ENCODE peak calls at places on chromosomes 12 and 14, in four cellular contexts. M, C, R and S are unnamed samples.

GRCh38 chr12:6065872-6066217 is 58.6 kb downstream of the VWF start:
- DNase-seq in M (no peak), R (no peak), C (no peak), S (no peak)

GRCh38 chr14:54572316-54572715 is 5.4 kb downstream of the SAMD4A start:
- DNase-seq in M (no peak), R (peak; percentile 60), C (no peak), S (peak; percentile 54)

GRCh38 chr14:33716921-33717320 is 234.0 kb downstream of the EGLN3 start:
- DNase-seq in C (no peak), M (no peak), R (no peak), S (no peak)

GRCh38 chr14:98758440-98758839 is 513.6 kb downstream of the BCL11B start:
- DNase-seq in C (no peak), M (no peak), R (no peak), S (no peak)

GRCh38 chr12:54749191-54749818 is 101.1 kb upstream of the DCD start:
- DNase-seq in M (peak; percentile 47), R (peak; percentile 43), C (peak; percentile 51), S (peak; percentile 15)

GRCh38 chr12:77947326-77947725 is 116.6 kb downstream of the NAV3 start:
- DNase-seq in R (peak; percentile 56), M (peak; percentile 83), C (no peak), S (peak; percentile 50)

GRCh38 chr14:96627811-96628775 is 125.9 kb downstream of the PAPOLA start:
- DNase-seq in R (no peak), M (no peak), C (no peak), S (no peak)

GRCh38 chr14:72909163-72909562 is 15.3 kb upstream of the DPF3 start:
- DNase-seq in C (no peak), M (no peak), R (no peak), S (no peak)

GRCh38 chr14:82029038-82029437 is 495.4 kb upstream of the SEL1L start:
- DNase-seq in M (no peak), C (no peak), R (no peak), S (no peak)

GRCh38 chr14:33702293-33702692 is 248.6 kb downstream of the EGLN3 start:
- DNase-seq in M (no peak), C (no peak), R (no peak), S (no peak)

GRCh38 chr12:40446385-40446784 is 221.6 kb downstream of the LRRK2 start:
- DNase-seq in C (no peak), R (peak; percentile 1), M (peak; percentile 2), S (no peak)

GRCh38 chr12:57929092-57929830 is 12.1 kb upstream of the ATP23 start:
- DNase-seq in M (no peak), R (no peak), C (no peak), S (no peak)

GRCh38 chr12:47507221-47507620 is 198.6 kb downstream of the RPAP3 start:
- DNase-seq in C (no peak), M (peak; percentile 16), R (no peak), S (no peak)

GRCh38 chr12:104846056-104846762 is 111.9 kb downstream of the SLC41A2 start:
- DNase-seq in C (no peak), R (no peak), M (peak; percentile 52), S (no peak)

GRCh38 chr12:66050283-66050576 is 80.3 kb downstream of the LLPH start:
- DNase-seq in M (no peak), R (no peak), C (no peak), S (peak; percentile 28)

GRCh38 chr12:52724384-52724783 is 21.1 kb upstream of the KRT77 start:
- DNase-seq in M (no peak), C (no peak), R (no peak), S (no peak)

GRCh38 chr12:6460751-6461371 is 9.0 kb downstream of the TAPBPL start:
- DNase-seq in M (no peak), R (no peak), C (no peak), S (no peak)

GRCh38 chr14:22106700-22107697 is 433.4 kb upstream of the OR4E1 start:
- DNase-seq in C (no peak), M (peak; percentile 29), R (no peak), S (peak; percentile 19)

GRCh38 chr12:131044760-131045381 is 91.2 kb downstream of the ADGRD1 start:
- DNase-seq in R (no peak), M (no peak), C (no peak), S (peak; percentile 49)

GRCh38 chr12:68959457-68960161 is 26.6 kb upstream of the CPM start:
- DNase-seq in C (no peak), M (no peak), R (no peak), S (no peak)

DNA sequence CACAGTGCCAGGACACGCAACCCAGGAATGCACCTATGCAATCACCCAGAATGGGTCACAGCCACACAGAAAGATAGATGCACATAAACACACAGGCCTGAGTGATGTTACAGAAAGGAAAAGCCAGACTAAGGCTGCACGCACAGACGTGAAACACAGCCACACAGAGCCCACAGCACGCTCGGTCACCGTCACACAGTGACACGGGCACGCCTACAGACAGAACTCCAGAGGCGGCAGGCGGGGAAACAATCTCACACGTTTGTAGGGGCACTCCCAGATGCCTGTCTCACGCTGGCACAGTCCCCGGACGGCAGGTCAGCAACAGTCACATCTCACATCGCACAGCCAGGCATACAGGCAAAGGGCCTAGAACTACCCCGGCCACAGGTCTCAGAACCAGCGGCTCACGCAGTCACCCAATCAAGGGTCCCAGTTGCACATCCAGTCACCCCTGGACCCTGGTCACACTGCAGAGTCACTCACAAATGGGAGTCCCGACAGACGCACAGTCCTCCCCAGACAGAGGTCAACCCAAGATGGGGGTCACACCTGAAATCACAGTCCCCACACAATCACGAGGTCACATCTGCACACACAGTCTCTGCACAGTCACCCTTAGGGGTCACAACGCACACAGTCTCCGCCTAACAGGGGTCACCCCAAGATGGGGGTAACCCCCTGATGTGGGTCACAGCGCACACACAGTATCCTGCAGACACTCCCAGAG is 790 bp downstream of the SSH1 start:
- DNase-seq in C (no peak), M (peak; percentile 87), R (peak; percentile 97), S (peak; percentile 62)
- H3K23ac ChIP-seq in C (peak overlapping the region; percentile 0), M (peak overlapping the region; percentile 99), R (peak overlapping the region; percentile 96), S (peak overlapping the region; percentile 96)

DNA sequence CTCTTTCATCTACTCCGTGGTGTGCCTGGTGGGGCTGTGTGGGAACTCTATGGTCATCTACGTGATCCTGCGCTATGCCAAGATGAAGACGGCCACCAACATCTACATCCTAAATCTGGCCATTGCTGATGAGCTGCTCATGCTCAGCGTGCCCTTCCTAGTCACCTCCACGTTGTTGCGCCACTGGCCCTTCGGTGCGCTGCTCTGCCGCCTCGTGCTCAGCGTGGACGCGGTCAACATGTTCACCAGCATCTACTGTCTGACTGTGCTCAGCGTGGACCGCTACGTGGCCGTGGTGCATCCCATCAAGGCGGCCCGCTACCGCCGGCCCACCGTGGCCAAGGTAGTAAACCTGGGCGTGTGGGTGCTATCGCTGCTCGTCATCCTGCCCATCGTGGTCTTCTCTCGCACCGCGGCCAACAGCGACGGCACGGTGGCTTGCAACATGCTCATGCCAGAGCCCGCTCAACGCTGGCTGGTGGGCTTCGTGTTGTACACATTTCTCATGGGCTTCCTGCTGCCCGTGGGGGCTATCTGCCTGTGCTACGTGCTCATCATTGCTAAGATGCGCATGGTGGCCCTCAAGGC is 2.0 kb downstream of the SSTR1 start:
- DNase-seq in R (no peak), M (no peak), C (no peak), S (no peak)
- H3K23ac ChIP-seq in R (peak overlapping the region; percentile 9), M (peak overlapping the region; percentile 70), C (peak overlapping the region; percentile 29), S (no peak overlapping the region)

GRCh38 chr12:122523280-122523679 is 3.5 kb downstream of the RSRC2 start:
- DNase-seq in M (peak; percentile 76), R (peak; percentile 80), C (no peak), S (peak; percentile 60)
- H3K23ac ChIP-seq in M (no peak overlapping the region), R (no peak overlapping the region), C (no peak overlapping the region), S (no peak overlapping the region)

GRCh38 chr12:114682920-114683708 is 861 bp downstream of the TBX3 start:
- DNase-seq in R (no peak), M (no peak), C (no peak), S (no peak)
- H3K23ac ChIP-seq in R (peak overlapping the region; percentile 99), M (peak overlapping the region; percentile 98), C (peak overlapping the region; percentile 56), S (peak overlapping the region; percentile 70)

DNA sequence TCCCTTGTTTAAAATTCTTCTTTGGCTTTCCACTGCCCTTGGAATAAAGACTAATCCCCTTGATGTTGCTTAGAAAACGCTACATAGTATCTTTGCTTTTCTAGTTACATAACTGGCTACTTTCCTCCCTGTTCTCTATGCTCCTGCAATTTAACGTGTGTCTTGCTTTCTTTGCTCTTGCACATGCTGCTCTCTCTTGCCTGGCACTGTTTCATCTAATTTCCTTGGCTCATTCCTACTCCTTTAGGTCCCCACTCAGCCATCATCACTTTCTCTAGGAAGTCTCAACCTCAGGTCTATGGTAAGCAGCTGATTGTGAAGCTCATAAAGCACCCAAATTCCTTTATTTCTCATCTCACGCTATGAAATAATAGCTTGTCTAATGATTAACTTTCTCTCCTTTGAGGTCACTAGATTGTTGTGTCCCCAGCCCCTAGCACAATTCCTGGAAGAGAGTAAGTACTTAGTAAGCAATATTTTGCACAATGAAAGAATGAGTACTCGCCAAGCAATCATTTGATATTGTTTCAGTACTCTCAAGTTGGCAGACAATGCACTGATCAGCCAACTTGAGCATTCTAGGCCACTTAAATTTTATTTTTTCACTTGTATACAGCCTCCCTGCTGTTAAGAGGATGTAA is 3.3 kb downstream of the ALDH6A1 start:
- DNase-seq in M (no peak), C (no peak), R (no peak), S (no peak)
- H3K23ac ChIP-seq in M (no peak overlapping the region), C (no peak overlapping the region), R (no peak overlapping the region), S (no peak overlapping the region)